ENCODE peak calls at places on chromosomes 2 and 18, in four cellular contexts. B, Q, A and C are unnamed samples.
A peak's percentile ranks its signal among the peaks of the same experiment; 100 is the strongest.

GRCh38 chr18:23982154-23983071 is 32.1 kb upstream of the TTC39C start:
- DNase-seq in A (no peak), B (no peak), Q (peak; percentile 83), C (no peak)

GRCh38 chr2:205776139-205776538 is 93.8 kb downstream of the NRP2 start:
- DNase-seq in Q (no peak), A (peak; percentile 64), B (peak; percentile 21), C (peak; percentile 93)

GRCh38 chr2:230614913-230615332 is 97.7 kb upstream of the CAB39 start:
- DNase-seq in Q (no peak), A (no peak), B (no peak), C (no peak)

GRCh38 chr2:223560704-223561435 is 41.3 kb downstream of the SCG2 start:
- DNase-seq in Q (peak; percentile 70), B (no peak), A (no peak), C (no peak)

GRCh38 chr18:58590827-58591226 is 38.1 kb downstream of the ALPK2 start:
- DNase-seq in A (no peak), B (no peak), Q (no peak), C (no peak)

GRCh38 chr2:226207671-226208070 is 591.9 kb downstream of the IRS1 start:
- DNase-seq in Q (no peak), B (no peak), A (no peak), C (no peak)

GRCh38 chr2:72719416-72719815 is 106.4 kb downstream of the EXOC6B start:
- DNase-seq in B (peak; percentile 12), Q (peak; percentile 33), A (no peak), C (peak; percentile 66)

GRCh38 chr18:58208207-58208944 is 164.3 kb downstream of the NEDD4L start:
- DNase-seq in Q (peak; percentile 84), A (no peak), B (no peak), C (no peak)

GRCh38 chr2:197575987-197576386 is 60.1 kb downstream of the MOB4 start:
- DNase-seq in A (no peak), B (no peak), Q (peak; percentile 14), C (no peak)

GRCh38 chr18:49152885-49153284 is 202.1 kb upstream of the SMAD7 start:
- DNase-seq in A (no peak), Q (no peak), B (no peak), C (no peak)

GRCh38 chr2:198973181-198973580 is 484.6 kb downstream of the SATB2 start:
- DNase-seq in B (no peak), Q (no peak), A (no peak), C (no peak)

DNA sequence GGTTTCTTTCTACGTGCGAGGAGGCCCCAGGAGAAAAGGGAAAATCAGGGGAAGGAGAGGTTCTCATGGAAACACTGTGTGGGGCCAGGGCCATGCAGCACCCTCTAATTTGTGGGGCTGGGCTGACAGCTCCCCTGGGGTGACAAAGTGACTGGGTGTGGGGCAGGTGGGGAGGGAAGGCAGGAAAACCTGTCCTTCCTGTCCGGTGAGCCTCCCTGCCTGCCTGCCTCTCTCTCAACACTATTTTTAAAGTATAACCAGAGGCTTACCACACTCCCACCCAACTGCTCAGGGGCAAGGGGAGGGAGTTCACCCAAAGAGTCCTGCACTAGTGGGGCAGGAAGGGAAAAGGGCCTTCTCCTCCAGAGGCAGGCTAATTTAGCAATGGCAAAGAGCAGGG is 10.5 kb upstream of the EPAS1 start:
- DNase-seq in B (no peak), A (no peak), Q (no peak), C (no peak)
- H2BK12ac ChIP-seq in B (no peak overlapping the region), A (no peak overlapping the region), Q (no peak overlapping the region), C (no peak overlapping the region)

DNA sequence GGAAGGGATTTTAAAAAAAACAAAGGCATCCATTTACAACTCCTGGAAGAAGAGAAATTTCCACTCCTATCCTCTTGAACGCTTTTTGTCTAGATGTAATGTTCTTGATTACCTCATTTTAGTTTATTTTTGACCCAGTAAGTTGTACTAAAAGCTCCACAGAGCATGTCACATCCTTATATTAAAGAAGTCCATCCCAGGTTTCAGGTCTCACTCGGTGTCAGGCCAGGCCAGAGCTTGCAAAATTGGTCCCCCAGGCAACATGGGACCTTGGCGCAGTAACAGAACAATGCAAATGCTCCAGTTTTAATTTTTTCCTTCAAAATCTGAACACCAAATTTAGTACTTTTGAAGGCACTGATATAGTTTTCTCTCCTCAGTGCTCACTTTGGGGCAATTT is 218.4 kb upstream of the REV1 start:
- DNase-seq in A (no peak), Q (no peak), B (no peak), C (no peak)
- H4K91ac ChIP-seq in A (no peak overlapping the region), Q (no peak overlapping the region), B (no peak overlapping the region), C (no peak overlapping the region)

GRCh38 chr2:98504386-98505109 is 59.9 kb downstream of the INPP4A start:
- DNase-seq in A (no peak), Q (no peak), B (no peak), C (no peak)

GRCh38 chr2:98505991-98506664 is 61.5 kb downstream of the INPP4A start:
- DNase-seq in Q (no peak), B (no peak), A (no peak), C (no peak)

GRCh38 chr2:98503481-98504096 is 58.9 kb downstream of the INPP4A start:
- DNase-seq in Q (no peak), A (no peak), B (no peak), C (no peak)

GRCh38 chr2:98507461-98507860 is 62.8 kb downstream of the INPP4A start:
- DNase-seq in B (no peak), A (no peak), Q (no peak), C (no peak)

GRCh38 chr2:98505311-98505808 is 60.7 kb downstream of the INPP4A start:
- DNase-seq in Q (peak; percentile 61), B (no peak), A (no peak), C (no peak)
- H3K14ac ChIP-seq in Q (no peak overlapping the region), B (no peak overlapping the region), A (no peak overlapping the region), C (no peak overlapping the region)

GRCh38 chr2:22867921-22868320 is 517.1 kb upstream of the KLHL29 start:
- DNase-seq in A (no peak), B (no peak), Q (no peak), C (no peak)
- H2BK12ac ChIP-seq in A (no peak overlapping the region), B (no peak overlapping the region), Q (no peak overlapping the region), C (no peak overlapping the region)